ENCODE peak calls at places on chromosomes 3 and 15, in four cellular contexts. R is kidney; G is GM23248; J is CD8-positive, alpha-beta T cell. Y is an unnamed sample.

GRCh38 chr15:88115529-88116152 is 140.9 kb downstream of the NTRK3 start:
- DNase-seq in R (no peak), G (no peak), J (no peak), Y (peak; percentile 41)

GRCh38 chr3:114454592-114455251 is 160.9 kb downstream of the TIGIT start:
- DNase-seq in R (no peak), G (peak; percentile 37), J (no peak), Y (no peak)

GRCh38 chr3:161644871-161645636 is 148.4 kb downstream of the OTOL1 start:
- DNase-seq in R (no peak), G (no peak), J (no peak), Y (no peak)

GRCh38 chr3:4976109-4976508 is 3.1 kb upstream of the BHLHE40 start:
- DNase-seq in R (no peak), G (peak; percentile 78), J (peak; percentile 23), Y (no peak)

GRCh38 chr15:27061739-27062138 is 90.8 kb downstream of the GABRG3 start:
- DNase-seq in R (no peak), G (peak; percentile 7), J (no peak), Y (no peak)

GRCh38 chr3:128145279-128145678 is 8.0 kb upstream of the EEFSEC start:
- DNase-seq in R (no peak), G (no peak), J (no peak), Y (no peak)

GRCh38 chr3:197926418-197926817 is 23.6 kb upstream of the RPL35A start:
- DNase-seq in R (no peak), G (no peak), J (no peak), Y (no peak)

GRCh38 chr15:57861805-57862586 is 155.5 kb downstream of the POLR2M start:
- DNase-seq in R (no peak), G (peak; percentile 93), J (no peak), Y (no peak)

GRCh38 chr3:36677331-36678007 is 86.9 kb downstream of the DCLK3 start:
- DNase-seq in R (no peak), G (peak; percentile 98), J (no peak), Y (no peak)

GRCh38 chr3:110419096-110419495 is 652.5 kb upstream of the NECTIN3 start:
- DNase-seq in R (no peak), G (peak; percentile 3), J (no peak), Y (no peak)

GRCh38 chr3:189272500-189273119 is 100.8 kb downstream of the TPRG1 start:
- DNase-seq in R (no peak), G (peak; percentile 22), J (no peak), Y (no peak)

GRCh38 chr3:36695769-36696137 is 68.6 kb downstream of the DCLK3 start:
- DNase-seq in R (no peak), G (peak; percentile 85), J (no peak), Y (no peak)

GRCh38 chr15:64046347-64047153 is at the start of gene DAPK2:
- DNase-seq in R (peak; percentile 86), G (peak; percentile 86), J (peak; percentile 74), Y (peak; percentile 86)

GRCh38 chr3:12507871-12508281 is 23.6 kb downstream of the TSEN2 start:
- DNase-seq in R (no peak), G (peak; percentile 73), J (no peak), Y (no peak)

GRCh38 chr15:90103669-90104329 is 1.5 kb upstream of the IDH2 start:
- DNase-seq in R (no peak), G (no peak), J (no peak), Y (no peak)

GRCh38 chr3:32366638-32367368 is 24.9 kb upstream of the CMTM7 start:
- DNase-seq in R (no peak), G (no peak), J (no peak), Y (no peak)

GRCh38 chr15:45199136-45199810 is 11.5 kb upstream of the SHF start:
- DNase-seq in R (peak; percentile 84), G (peak; percentile 47), J (no peak), Y (no peak)

GRCh38 chr3:72894941-72895552 is 7.2 kb downstream of the GXYLT2 start:
- DNase-seq in R (no peak), G (no peak), J (no peak), Y (no peak)

GRCh38 chr3:72890166-72890925 is 2.5 kb downstream of the GXYLT2 start:
- DNase-seq in R (no peak), G (no peak), J (no peak), Y (no peak)

GRCh38 chr3:72891053-72891855 is 3.4 kb downstream of the GXYLT2 start:
- DNase-seq in R (no peak), G (peak; percentile 93), J (no peak), Y (no peak)

GRCh38 chr3:72892081-72892763 is 4.4 kb downstream of the GXYLT2 start:
- DNase-seq in R (no peak), G (peak; percentile 96), J (no peak), Y (peak; percentile 62)

GRCh38 chr3:72892870-72893269 is 5.0 kb downstream of the GXYLT2 start:
- DNase-seq in R (no peak), G (no peak), J (no peak), Y (no peak)
- H3K27ac ChIP-seq in R (no peak overlapping the region), G (peak overlapping the region; percentile 91), J (no peak overlapping the region), Y (peak overlapping the region; percentile 40)

GRCh38 chr3:99640214-99640851 is 1.9 kb downstream of the COL8A1 start:
- DNase-seq in R (no peak), G (peak; percentile 27), J (no peak), Y (no peak)
- H3K27ac ChIP-seq in R (no peak overlapping the region), G (no peak overlapping the region), J (no peak overlapping the region), Y (no peak overlapping the region)

GRCh38 chr15:40340740-40341400 is at the start of gene CCDC9B:
- DNase-seq in R (peak; percentile 97), G (peak; percentile 94), J (no peak), Y (peak; percentile 86)

GRCh38 chr15:40343512-40343911 is 2.8 kb upstream of the CCDC9B start:
- DNase-seq in R (peak; percentile 68), G (peak; percentile 94), J (no peak), Y (no peak)

GRCh38 chr15:40344631-40345120 is 3.9 kb upstream of the CCDC9B start:
- DNase-seq in R (peak; percentile 78), G (peak; percentile 84), J (peak; percentile 70), Y (no peak)

GRCh38 chr15:40344217-40344616 is 3.5 kb upstream of the CCDC9B start:
- DNase-seq in R (peak; percentile 13), G (peak; percentile 57), J (no peak), Y (no peak)

DNA sequence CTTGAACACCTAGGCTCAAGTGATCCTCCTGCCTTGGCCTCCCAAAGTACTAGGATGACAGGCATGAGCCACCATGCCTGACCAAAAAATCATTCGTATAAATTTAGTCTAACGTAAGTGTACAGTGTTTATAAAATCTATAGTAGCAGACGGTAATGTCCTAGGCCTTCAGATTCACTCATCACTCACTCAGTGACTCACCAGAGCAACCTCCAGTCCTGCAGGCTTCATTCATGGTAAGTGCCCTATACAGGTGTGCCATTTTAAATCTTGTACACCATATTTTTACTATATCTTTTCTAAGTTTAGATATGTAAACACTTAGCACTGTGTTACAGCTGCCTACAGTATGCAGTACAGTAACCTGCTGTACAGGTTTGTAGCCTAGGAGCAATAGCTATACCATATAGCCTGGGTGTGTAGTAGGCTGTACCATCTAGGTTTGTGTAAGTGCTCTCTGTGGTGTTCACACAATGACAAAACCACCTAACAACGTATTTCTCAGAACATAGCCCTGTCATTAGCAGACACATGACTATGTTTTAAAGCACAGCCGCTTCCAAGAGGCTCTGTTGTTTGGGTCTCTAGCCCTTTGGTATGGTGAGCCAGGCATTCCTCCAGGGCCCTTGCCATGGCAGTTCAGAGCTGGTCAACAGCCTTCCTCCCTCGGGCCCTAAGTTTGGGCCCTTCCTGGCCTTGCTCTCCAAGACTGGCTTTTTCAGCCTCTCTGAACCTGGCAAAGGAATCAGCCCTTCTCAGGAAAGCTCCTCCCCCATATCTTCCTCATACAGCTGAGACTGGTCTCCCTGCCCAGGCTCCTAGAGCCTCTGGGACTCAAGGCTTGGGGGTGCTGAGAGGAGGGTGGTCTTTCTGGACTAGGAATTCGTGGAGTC is 1.9 kb upstream of the CCDC9B start:
- DNase-seq in R (peak; percentile 30), G (peak; percentile 58), J (no peak), Y (no peak)
- H3K27ac ChIP-seq in R (no peak overlapping the region), G (peak overlapping the region; percentile 99), J (no peak overlapping the region), Y (peak overlapping the region; percentile 23)

DNA sequence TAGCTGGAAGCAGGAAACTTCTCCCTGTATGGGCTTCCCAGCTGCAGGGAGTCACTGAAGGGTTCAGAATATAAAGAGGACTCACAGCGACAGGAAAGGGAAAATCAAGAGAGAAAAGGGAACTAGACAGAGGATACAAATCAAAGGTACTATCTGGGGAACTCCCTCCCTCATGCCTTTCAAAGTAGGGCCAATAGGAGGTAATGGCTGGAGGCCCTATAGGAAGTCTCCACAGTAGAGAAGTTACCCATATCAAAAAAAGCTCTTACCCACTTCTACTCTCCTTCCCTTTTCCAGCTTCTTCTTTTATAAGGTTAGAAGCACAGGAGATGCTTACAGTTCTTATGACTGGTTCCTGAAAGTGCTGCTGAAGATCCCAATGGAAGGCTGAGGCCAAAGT is 43.5 kb downstream of the FMN1 start:
- DNase-seq in R (no peak), G (no peak), J (no peak), Y (no peak)
- H3K27ac ChIP-seq in R (no peak overlapping the region), G (no peak overlapping the region), J (no peak overlapping the region), Y (no peak overlapping the region)

DNA sequence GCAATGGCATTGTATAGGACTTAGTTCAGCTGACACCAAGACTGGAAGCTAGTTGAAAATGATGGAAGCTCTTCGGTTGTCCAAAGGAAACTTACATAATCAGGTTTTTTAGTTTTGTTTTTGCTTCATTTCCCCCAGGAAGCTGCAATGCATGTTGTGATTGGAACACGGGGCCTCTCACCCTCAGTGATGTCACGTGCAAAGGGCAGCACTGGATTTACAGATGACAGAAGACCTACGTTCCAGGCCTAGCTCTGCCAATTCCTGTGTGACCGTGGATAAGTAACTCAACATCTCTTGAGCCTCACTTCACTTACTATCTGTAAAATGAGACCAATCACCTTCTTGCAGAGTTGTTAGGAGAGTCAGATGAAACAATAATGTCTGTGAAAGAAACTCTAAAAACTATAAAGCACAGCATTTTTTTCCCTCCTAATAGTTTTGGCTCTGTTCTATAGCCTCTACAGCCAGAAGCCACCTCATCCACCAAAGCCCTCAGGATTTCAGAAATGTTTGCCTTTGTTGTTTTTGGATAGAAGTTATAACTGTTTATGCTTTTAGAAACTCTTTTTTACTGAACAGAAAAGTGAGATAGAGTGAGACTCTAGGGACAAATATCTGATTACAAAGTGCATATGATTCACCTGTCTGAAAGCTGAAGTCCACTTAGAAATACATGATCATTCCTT is 4.6 kb downstream of the RBSN start:
- DNase-seq in R (no peak), G (no peak), J (no peak), Y (no peak)
- H3K27ac ChIP-seq in R (no peak overlapping the region), G (no peak overlapping the region), J (no peak overlapping the region), Y (no peak overlapping the region)

DNA sequence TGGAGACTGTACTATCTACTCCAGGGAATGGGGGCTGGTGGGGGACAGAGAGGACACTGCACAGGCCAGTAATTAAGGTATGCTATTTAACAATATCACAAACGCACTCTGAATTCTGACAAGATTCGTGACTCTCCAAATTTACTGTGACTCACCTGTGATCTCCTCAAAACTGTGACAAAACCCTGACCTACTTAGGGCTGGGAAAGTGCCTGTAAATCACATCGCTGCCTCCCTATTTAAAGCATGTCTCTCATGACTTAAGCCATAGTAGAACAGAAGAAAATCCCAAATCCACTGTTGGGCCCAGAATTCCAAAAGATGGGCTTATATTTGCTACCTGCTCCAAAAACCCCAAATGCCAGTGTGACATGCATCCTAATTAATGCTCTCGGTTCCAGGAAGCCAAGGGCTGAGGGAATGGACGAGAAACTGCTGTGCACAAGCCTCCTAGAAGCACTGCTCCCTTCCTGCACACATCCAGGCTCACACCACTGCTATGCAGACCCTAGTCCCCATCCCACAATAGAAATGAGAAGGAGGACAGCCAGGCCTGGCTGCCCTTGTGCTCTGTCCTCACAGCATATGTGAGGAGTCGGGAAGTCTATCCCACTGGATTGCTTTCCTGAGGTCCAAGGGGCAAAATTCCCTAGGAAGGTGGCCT is 187.7 kb upstream of the CHRNA7 start:
- DNase-seq in R (no peak), G (no peak), J (no peak), Y (no peak)
- H3K27ac ChIP-seq in R (no peak overlapping the region), G (no peak overlapping the region), J (no peak overlapping the region), Y (peak overlapping the region; percentile 95)

GRCh38 chr3:126085276-126085675 is 1.4 kb upstream of the SLC41A3 start:
- DNase-seq in R (no peak), G (no peak), J (no peak), Y (no peak)
- H3K27ac ChIP-seq in R (no peak overlapping the region), G (no peak overlapping the region), J (no peak overlapping the region), Y (no peak overlapping the region)